ENCODE peak calls at places on chromosomes 6 and 20, in four cellular contexts. H, Y, K and Z are unnamed samples.

GRCh38 chr6:105112577-105112976 is 67.2 kb downstream of the POPDC3 start:
- DNase-seq in K (no peak), H (no peak), Y (no peak), Z (no peak)

GRCh38 chr6:21586760-21587181 is 6.8 kb upstream of the SOX4 start:
- DNase-seq in Y (no peak), H (no peak), K (no peak), Z (peak; percentile 59)

GRCh38 chr6:148577687-148578488 is 168.9 kb upstream of the UST start:
- DNase-seq in H (peak; percentile 91), K (peak; percentile 69), Y (peak; percentile 80), Z (peak; percentile 86)

GRCh38 chr20:17281478-17281877 is 54.6 kb downstream of the PCSK2 start:
- DNase-seq in K (no peak), Y (peak; percentile 62), H (peak; percentile 73), Z (no peak)

GRCh38 chr20:58839474-58839874 is 11.2 kb downstream of the GNAS-AS1 start:
- DNase-seq in K (no peak), H (peak; percentile 76), Y (peak; percentile 71), Z (no peak)

GRCh38 chr20:57656821-57657536 is 36.8 kb upstream of the ZBP1 start:
- DNase-seq in H (peak; percentile 20), K (no peak), Y (no peak), Z (peak; percentile 35)

GRCh38 chr20:40160151-40160550 is 528.9 kb downstream of the MAFB start:
- DNase-seq in Y (peak; percentile 33), K (no peak), H (peak; percentile 70), Z (peak; percentile 52)

GRCh38 chr6:53302678-53303360 is 45.9 kb downstream of the ELOVL5 start:
- DNase-seq in K (no peak), H (no peak), Y (peak; percentile 92), Z (no peak)

GRCh38 chr20:37295595-37295994 is 6.1 kb downstream of the MANBAL start:
- DNase-seq in H (no peak), Y (peak; percentile 50), K (no peak), Z (no peak)

GRCh38 chr20:62219992-62220665 is at the start of gene HRH3:
- DNase-seq in K (peak; percentile 78), Y (no peak), H (peak; percentile 82), Z (no peak)

GRCh38 chr20:14979472-14979986 is 642.1 kb upstream of the FLRT3 start:
- DNase-seq in Y (peak; percentile 54), K (no peak), H (no peak), Z (no peak)

GRCh38 chr6:119481098-119481497 is 131.5 kb upstream of the MAN1A1 start:
- DNase-seq in H (no peak), K (no peak), Y (no peak), Z (no peak)

GRCh38 chr6:119481981-119482380 is 132.4 kb upstream of the MAN1A1 start:
- DNase-seq in K (no peak), H (no peak), Y (no peak), Z (no peak)

GRCh38 chr6:119482850-119483285 is 133.3 kb upstream of the MAN1A1 start:
- DNase-seq in H (no peak), K (no peak), Y (no peak), Z (no peak)

GRCh38 chr6:119483936-119484335 is 134.4 kb upstream of the MAN1A1 start:
- DNase-seq in Y (peak; percentile 6), H (no peak), K (no peak), Z (no peak)

DNA sequence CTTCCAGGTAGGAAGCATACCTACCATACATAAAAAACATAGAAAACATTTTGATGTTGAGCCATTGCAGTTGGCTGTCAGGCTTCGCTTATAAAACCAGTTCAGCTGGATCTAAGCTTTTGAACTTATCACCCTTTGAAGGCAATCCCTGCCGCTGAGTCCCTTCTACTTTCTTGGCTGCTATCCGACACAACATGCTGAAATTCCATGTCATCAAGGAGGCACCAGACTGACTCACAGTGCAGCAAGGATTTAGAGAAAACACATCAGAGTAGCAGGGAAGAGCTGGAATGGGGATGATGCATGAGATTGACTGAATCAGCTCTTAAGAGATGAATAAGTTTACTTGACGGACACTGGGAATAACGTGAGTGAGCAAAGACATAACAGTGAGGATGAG is 135.0 kb upstream of the MAN1A1 start:
- DNase-seq in Y (peak; percentile 94), H (no peak), K (no peak), Z (no peak)
- H3K27me3 ChIP-seq in Y (no peaks in the 10 kb centered on the region), H (no peaks in the 10 kb centered on the region), K (no peaks in the 10 kb centered on the region), Z (no peaks in the 10 kb centered on the region)

DNA sequence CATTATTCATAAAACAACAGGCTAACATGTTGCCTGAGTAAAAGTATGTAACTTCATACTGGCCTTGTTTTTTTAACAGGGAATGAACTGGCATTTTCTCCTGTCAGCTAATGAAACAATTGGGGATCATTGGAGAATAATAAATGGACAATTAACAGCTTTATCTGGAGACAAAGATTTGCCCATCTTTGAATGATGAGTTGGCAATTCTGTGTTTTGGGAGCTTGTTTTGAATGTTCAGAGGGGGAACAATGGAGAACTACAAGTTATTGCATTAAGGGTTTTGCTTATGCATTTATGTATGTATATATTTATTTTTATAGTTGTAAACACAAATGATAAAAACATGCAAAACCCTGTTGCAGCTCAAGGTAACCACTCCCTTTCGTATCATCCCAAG is 150.3 kb downstream of the CBLN4 start:
- DNase-seq in K (no peak), Y (no peak), H (no peak), Z (no peak)
- H3K9me3 ChIP-seq in K (no peaks in the 10 kb centered on the region), Y (peaks cover 39% of the 10 kb centered on the region), H (peaks cover 20% of the 10 kb centered on the region), Z (no peaks in the 10 kb centered on the region)

GRCh38 chr6:157847846-157848245 is 24.8 kb downstream of the SNX9 start:
- DNase-seq in K (no peak), H (no peak), Y (no peak), Z (no peak)
- H3K4me1 ChIP-seq in K (no peaks in the 10 kb centered on the region), H (peaks cover 17% of the 10 kb centered on the region), Y (peaks cover 27% of the 10 kb centered on the region), Z (peaks cover 24% of the 10 kb centered on the region)

DNA sequence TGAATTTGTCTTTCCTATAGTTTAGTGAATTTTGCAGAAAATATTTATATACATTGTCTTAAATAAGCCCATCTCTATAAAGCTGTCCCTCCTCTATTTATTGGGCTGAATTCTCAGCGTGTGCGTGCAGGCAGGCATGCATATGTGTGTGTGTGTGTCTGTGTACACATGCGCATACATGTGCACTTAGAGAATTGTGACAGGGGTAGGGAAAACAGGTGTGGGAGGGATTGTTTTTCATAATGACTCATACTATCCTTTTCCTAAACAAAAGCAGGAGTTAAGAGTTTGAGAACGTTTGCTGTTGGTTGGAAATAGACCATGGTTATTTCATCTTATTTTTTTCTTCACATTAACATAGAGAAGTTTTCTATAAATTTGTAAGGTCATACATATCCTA is 43.4 kb upstream of the FABP7 start:
- DNase-seq in H (no peak), Y (peak; percentile 36), K (no peak), Z (no peak)
- H3K27me3 ChIP-seq in H (no peaks in the 10 kb centered on the region), Y (no peaks in the 10 kb centered on the region), K (no peaks in the 10 kb centered on the region), Z (no peaks in the 10 kb centered on the region)

DNA sequence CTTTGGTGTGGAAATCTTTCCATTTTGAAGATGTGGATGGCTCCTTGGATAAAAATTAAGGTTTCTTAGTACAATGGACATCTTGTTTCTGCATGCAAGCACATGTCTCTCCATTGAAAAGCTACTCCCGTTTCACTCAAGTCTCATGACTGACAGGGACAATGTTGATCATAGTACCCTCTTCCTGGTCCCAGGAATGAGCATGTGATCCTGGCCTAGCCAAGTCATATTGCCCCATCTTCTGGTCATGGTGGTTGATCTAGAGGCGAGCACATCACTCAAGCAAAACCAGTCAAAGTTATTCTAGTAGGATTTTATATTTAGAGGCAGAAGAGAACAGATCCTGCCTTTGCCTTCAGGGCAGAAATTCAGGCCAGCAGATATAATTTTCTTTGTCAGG is 12.2 kb upstream of the CBLN4 start:
- DNase-seq in K (no peak), H (no peak), Y (no peak), Z (no peak)
- H3K9me3 ChIP-seq in K (no peaks in the 10 kb centered on the region), H (peaks cover 92% of the 10 kb centered on the region), Y (peaks cover 22% of the 10 kb centered on the region), Z (no peaks in the 10 kb centered on the region)